ENCODE peak calls at places on chromosomes 16 and 17, in six cellular contexts. M is fibroblast of pulmonary artery, P is body of pancreas, T is RWPE1, L is heart right ventricle, F is lower leg skin. U is an unnamed sample.

GRCh38 chr17:50961282-50962220 is 95.4 kb upstream of the TOB1 start:
- DNase-seq in L (no peak), F (no peak), P (no peak), T (no peak), M (no peak), U (no peak)

GRCh38 chr16:81315271-81316175 is 761 bp downstream of the GAN start:
- DNase-seq in M (peak), L (peak), F (no peak), P (peak), T (peak), U (peak)

GRCh38 chr17:42908872-42909700 is 8.5 kb downstream of the G6PC1 start:
- DNase-seq in M (no peak), T (no peak), L (no peak), P (no peak), F (no peak), U (no peak)

GRCh38 chr16:4381072-4381934 is 9.7 kb downstream of the VASN start:
- DNase-seq in F (no peak), T (no peak), M (no peak), P (peak), L (no peak), U (no peak)

GRCh38 chr17:66939461-66940114 is 24.9 kb upstream of the CACNG4 start:
- DNase-seq in F (no peak), M (no peak), L (no peak), T (no peak), P (no peak), U (no peak)

GRCh38 chr16:57416084-57416483 is 11.5 kb downstream of the CCL17 start:
- DNase-seq in P (no peak), F (no peak), T (no peak), M (no peak), L (no peak), U (no peak)

GRCh38 chr16:79372504-79373184 is 227.9 kb downstream of the MAF start:
- DNase-seq in M (peak), F (no peak), T (peak), P (no peak), L (no peak), U (no peak)

GRCh38 chr16:1193143-1193824 is 31.8 kb downstream of the TPSG1 start:
- DNase-seq in L (no peak), P (peak), F (no peak), M (no peak), T (no peak), U (no peak)

GRCh38 chr17:3988297-3989120 is 24.3 kb upstream of the ATP2A3 start:
- DNase-seq in M (peak), T (no peak), F (no peak), P (no peak), L (no peak), U (no peak)

GRCh38 chr16:25798065-25798464 is 106.3 kb downstream of the HS3ST4 start:
- DNase-seq in P (no peak), M (no peak), F (no peak), T (no peak), L (no peak), U (no peak)

GRCh38 chr16:48818257-48818656 is 208.3 kb upstream of the N4BP1 start:
- DNase-seq in T (no peak), P (no peak), M (no peak), F (no peak), L (no peak), U (no peak)

GRCh38 chr16:60605176-60605575 is 1431.1 kb downstream of the CDH8 start:
- DNase-seq in M (no peak), F (no peak), P (no peak), L (no peak), T (no peak), U (no peak)

GRCh38 chr16:29736112-29736511 is 9.7 kb downstream of the C16orf54 start:
- DNase-seq in M (no peak), F (no peak), L (no peak), T (no peak), P (no peak), U (no peak)

GRCh38 chr17:6969323-6969726 is 26.5 kb upstream of the ALOX12 start:
- DNase-seq in L (no peak), P (no peak), F (no peak), T (no peak), M (peak), U (no peak)

GRCh38 chr17:47299239-47299910 is 24.4 kb upstream of the EFCAB13 start:
- DNase-seq in P (peak), T (no peak), M (no peak), F (no peak), L (no peak), U (no peak)

GRCh38 chr17:67500261-67500660 is 123.2 kb downstream of the PITPNC1 start:
- DNase-seq in L (no peak), F (no peak), M (peak), T (no peak), P (no peak), U (no peak)

GRCh38 chr16:50300942-50301625 is 34.7 kb downstream of the ADCY7 start:
- DNase-seq in L (no peak), M (peak), T (no peak), P (no peak), F (no peak), U (peak)

GRCh38 chr16:29663020-29663828 is at the start of gene SPN:
- DNase-seq in M (no peak), T (no peak), P (no peak), F (no peak), L (no peak), U (no peak)

GRCh38 chr16:85047867-85048455 is 20.4 kb downstream of the KIAA0513 start:
- DNase-seq in T (no peak), F (no peak), L (no peak), P (no peak), M (no peak), U (no peak)

GRCh38 chr17:64154321-64155089 is 24.6 kb upstream of the ERN1 start:
- DNase-seq in L (no peak), P (no peak), T (no peak), M (no peak), F (no peak), U (no peak)

GRCh38 chr17:37438141-37438540 is 31.5 kb downstream of the TADA2A start:
- DNase-seq in P (no peak), T (no peak), M (no peak), F (no peak), L (no peak), U (no peak)
- TF ChIP-seq CTCF in P (no peak), T (peak), M (peak), F (no peak), L (no peak), U (no peak)

DNA sequence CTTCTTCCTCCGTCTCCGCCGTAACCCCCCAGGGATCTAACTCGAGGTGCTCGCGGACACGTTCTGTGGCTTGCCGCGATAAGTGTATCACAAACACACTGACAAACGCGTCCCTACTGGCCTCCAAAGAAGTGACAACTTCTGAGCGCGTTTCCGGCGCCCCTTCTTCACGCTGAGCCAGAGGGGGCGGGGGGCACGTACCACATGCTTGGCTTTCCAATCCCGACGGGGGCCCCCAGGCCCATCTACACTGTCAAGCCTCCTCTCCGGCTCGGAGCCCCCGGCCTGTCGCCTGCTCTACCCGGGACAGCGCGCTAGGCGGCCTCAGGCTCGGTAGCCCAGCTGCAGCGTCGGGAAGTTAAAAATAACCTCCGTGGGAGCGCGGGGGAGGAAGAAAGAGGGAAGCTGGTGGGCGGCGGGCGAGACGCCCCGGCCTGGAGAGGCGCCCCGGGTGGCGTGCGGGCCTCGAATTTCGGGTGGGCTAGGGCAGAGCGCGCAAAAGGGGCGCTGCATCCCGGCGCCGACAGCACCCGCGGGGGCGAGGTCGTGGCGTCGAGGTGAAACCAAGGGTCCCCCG is 676 bp upstream of the SPHK1 start:
- DNase-seq in M (peak), P (peak), T (peak), F (no peak), L (peak), U (peak)
- TF ChIP-seq CTCF in M (peak), P (peak), T (no peak), F (no peak), L (peak), U (no peak)

DNA sequence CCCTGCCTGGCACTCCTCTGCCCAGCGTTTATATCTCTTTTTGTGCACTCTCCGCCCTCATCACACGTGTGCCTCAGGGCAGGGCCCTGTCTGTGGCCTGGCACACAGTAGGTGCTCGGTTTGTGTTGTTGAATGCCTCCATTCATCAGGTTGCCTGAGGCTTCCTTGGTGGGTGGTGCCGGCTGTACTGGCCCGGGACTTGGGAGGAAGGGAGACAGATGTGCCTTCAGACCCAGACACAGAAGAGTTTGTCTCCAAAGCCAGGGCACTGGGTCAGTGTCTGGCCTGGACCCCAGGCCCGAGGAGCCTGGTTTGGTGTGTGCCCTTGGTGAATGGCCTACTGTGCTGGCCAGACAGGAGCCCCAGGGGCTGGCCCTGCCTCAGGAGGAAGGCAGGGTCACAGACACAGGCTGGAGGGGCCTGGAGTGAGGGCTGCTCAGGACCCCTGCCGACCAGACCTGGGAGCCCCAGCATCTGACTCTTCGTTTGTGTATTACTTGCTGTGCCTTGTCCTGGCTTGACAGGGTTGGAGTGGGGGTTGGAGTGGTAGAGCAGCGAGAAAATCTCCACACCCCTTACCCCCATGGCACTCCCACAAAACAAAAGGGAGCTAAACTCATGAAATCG is 71.7 kb downstream of the RAI1 start:
- DNase-seq in T (no peak), F (no peak), M (no peak), L (no peak), P (no peak), U (no peak)
- TF ChIP-seq CTCF in T (no peak), F (no peak), M (no peak), L (no peak), P (no peak), U (no peak)

GRCh38 chr17:2751482-2751881 is 2.0 kb upstream of the CCDC92B start:
- DNase-seq in L (no peak), P (no peak), F (no peak), T (no peak), M (no peak), U (no peak)
- TF ChIP-seq CTCF in L (no peak), P (no peak), F (no peak), T (no peak), M (no peak), U (no peak)

GRCh38 chr17:58002154-58002553 is 4.9 kb downstream of the SRSF1 start:
- DNase-seq in P (no peak), L (no peak), M (no peak), T (no peak), F (no peak), U (no peak)
- TF ChIP-seq CTCF in P (no peak), L (no peak), M (no peak), T (no peak), F (no peak), U (no peak)

GRCh38 chr16:87602821-87603683 is 744 bp downstream of the JPH3 start:
- DNase-seq in F (no peak), T (no peak), M (no peak), P (no peak), L (no peak), U (no peak)
- TF ChIP-seq CTCF in F (no peak), T (no peak), M (no peak), P (no peak), L (no peak), U (no peak)